ENCODE peak calls at places on chromosomes 5 and 9, in ten cellular contexts. One of them, this sample, is unnamed.

GRCh38 chr9:72909428-72909827 is 43.4 kb downstream of the ALDH1A1 start:
- DNase-seq in fibroblast of lung: no peak
- DNase-seq in A549: no peak
- DNase-seq in colonic mucosa: peak; percentile 29
- DNase-seq in uterus: no peak
- DNase-seq in upper lobe of left lung: no peak
- DNase-seq in H1: no peak
- DNase-seq in dorsolateral prefrontal cortex: no peak
- DNase-seq in PC-3: no peak
- DNase-seq in foreskin fibroblast: no peak
- DNase-seq in this sample: no peak

GRCh38 chr5:122263352-122264030 is 48.5 kb upstream of the SNCAIP start:
- DNase-seq in fibroblast of lung: peak; percentile 8
- DNase-seq in A549: no peak
- DNase-seq in colonic mucosa: no peak
- DNase-seq in uterus: no peak
- DNase-seq in upper lobe of left lung: no peak
- DNase-seq in H1: no peak
- DNase-seq in dorsolateral prefrontal cortex: no peak
- DNase-seq in PC-3: peak; percentile 1
- DNase-seq in foreskin fibroblast: peak; percentile 15
- DNase-seq in this sample: no peak

GRCh38 chr9:35538361-35539234 is 48.7 kb downstream of the RUSC2 start:
- DNase-seq in fibroblast of lung: peak; percentile 86
- DNase-seq in A549: no peak
- DNase-seq in colonic mucosa: peak; percentile 40
- DNase-seq in uterus: peak; percentile 80
- DNase-seq in upper lobe of left lung: peak; percentile 64
- DNase-seq in H1: no peak
- DNase-seq in dorsolateral prefrontal cortex: peak; percentile 87
- DNase-seq in PC-3: no peak
- DNase-seq in foreskin fibroblast: peak; percentile 83
- DNase-seq in this sample: no peak

GRCh38 chr9:36971935-36972488 is 62.1 kb downstream of the PAX5 start:
- DNase-seq in fibroblast of lung: no peak
- DNase-seq in A549: no peak
- DNase-seq in colonic mucosa: no peak
- DNase-seq in uterus: no peak
- DNase-seq in upper lobe of left lung: no peak
- DNase-seq in H1: no peak
- DNase-seq in dorsolateral prefrontal cortex: no peak
- DNase-seq in PC-3: no peak
- DNase-seq in foreskin fibroblast: no peak
- DNase-seq in this sample: no peak

GRCh38 chr5:139273322-139273571 is 20.3 kb upstream of the MATR3 start:
- DNase-seq in fibroblast of lung: no peak
- DNase-seq in A549: peak; percentile 43
- DNase-seq in colonic mucosa: no peak
- DNase-seq in uterus: no peak
- DNase-seq in upper lobe of left lung: no peak
- DNase-seq in H1: no peak
- DNase-seq in dorsolateral prefrontal cortex: no peak
- DNase-seq in PC-3: no peak
- DNase-seq in foreskin fibroblast: no peak
- DNase-seq in this sample: no peak

GRCh38 chr5:164679461-164679860 is 1174.0 kb downstream of the MAT2B start:
- DNase-seq in fibroblast of lung: no peak
- DNase-seq in A549: no peak
- DNase-seq in colonic mucosa: no peak
- DNase-seq in uterus: no peak
- DNase-seq in upper lobe of left lung: no peak
- DNase-seq in H1: no peak
- DNase-seq in dorsolateral prefrontal cortex: no peak
- DNase-seq in PC-3: no peak
- DNase-seq in foreskin fibroblast: no peak
- DNase-seq in this sample: no peak

GRCh38 chr9:18829066-18829465 is 203.9 kb downstream of the SAXO1 start:
- DNase-seq in fibroblast of lung: no peak
- DNase-seq in A549: no peak
- DNase-seq in colonic mucosa: no peak
- DNase-seq in uterus: no peak
- DNase-seq in upper lobe of left lung: no peak
- DNase-seq in H1: no peak
- DNase-seq in dorsolateral prefrontal cortex: no peak
- DNase-seq in PC-3: no peak
- DNase-seq in foreskin fibroblast: no peak
- DNase-seq in this sample: no peak

GRCh38 chr9:487429-487828 is 272.8 kb downstream of the DOCK8 start:
- DNase-seq in fibroblast of lung: no peak
- DNase-seq in A549: no peak
- DNase-seq in colonic mucosa: no peak
- DNase-seq in uterus: no peak
- DNase-seq in upper lobe of left lung: no peak
- DNase-seq in H1: no peak
- DNase-seq in dorsolateral prefrontal cortex: no peak
- DNase-seq in PC-3: no peak
- DNase-seq in foreskin fibroblast: no peak
- DNase-seq in this sample: no peak

GRCh38 chr5:143340891-143341685 is 62.4 kb downstream of the NR3C1 start:
- DNase-seq in fibroblast of lung: no peak
- DNase-seq in A549: no peak
- DNase-seq in colonic mucosa: no peak
- DNase-seq in uterus: no peak
- DNase-seq in upper lobe of left lung: no peak
- DNase-seq in H1: no peak
- DNase-seq in dorsolateral prefrontal cortex: no peak
- DNase-seq in PC-3: no peak
- DNase-seq in foreskin fibroblast: no peak
- DNase-seq in this sample: no peak

GRCh38 chr5:143334903-143335302 is 68.6 kb downstream of the NR3C1 start:
- DNase-seq in fibroblast of lung: no peak
- DNase-seq in A549: no peak
- DNase-seq in colonic mucosa: no peak
- DNase-seq in uterus: no peak
- DNase-seq in upper lobe of left lung: no peak
- DNase-seq in H1: no peak
- DNase-seq in dorsolateral prefrontal cortex: no peak
- DNase-seq in PC-3: no peak
- DNase-seq in foreskin fibroblast: no peak
- DNase-seq in this sample: no peak

GRCh38 chr5:143336485-143336884 is 67.0 kb downstream of the NR3C1 start:
- DNase-seq in fibroblast of lung: no peak
- DNase-seq in A549: no peak
- DNase-seq in colonic mucosa: no peak
- DNase-seq in uterus: no peak
- DNase-seq in upper lobe of left lung: no peak
- DNase-seq in H1: no peak
- DNase-seq in dorsolateral prefrontal cortex: no peak
- DNase-seq in PC-3: no peak
- DNase-seq in foreskin fibroblast: no peak
- DNase-seq in this sample: no peak

GRCh38 chr5:143338658-143339366 is 64.7 kb downstream of the NR3C1 start:
- DNase-seq in fibroblast of lung: peak; percentile 73
- DNase-seq in A549: no peak
- DNase-seq in colonic mucosa: no peak
- DNase-seq in uterus: no peak
- DNase-seq in upper lobe of left lung: no peak
- DNase-seq in H1: no peak
- DNase-seq in dorsolateral prefrontal cortex: no peak
- DNase-seq in PC-3: no peak
- DNase-seq in foreskin fibroblast: peak; percentile 27
- DNase-seq in this sample: no peak

DNA sequence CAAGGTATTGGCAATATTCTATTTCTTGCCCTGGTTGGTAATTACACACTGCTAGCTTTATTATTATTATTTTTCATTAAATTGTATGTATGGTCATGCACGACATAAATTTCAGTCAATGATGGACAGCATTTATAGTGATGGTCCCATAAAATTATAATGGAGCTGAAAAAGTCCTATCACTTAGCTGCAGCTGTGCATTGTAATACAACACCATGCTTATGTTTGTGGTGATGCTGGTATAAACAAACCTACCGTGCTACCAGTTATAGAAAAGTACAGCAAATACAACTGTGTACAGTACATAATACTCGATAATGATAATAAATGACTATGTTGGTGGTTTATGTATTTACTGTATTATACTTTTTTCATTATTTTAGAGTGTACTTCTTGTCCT is 65.5 kb downstream of the NR3C1 start:
- DNase-seq in fibroblast of lung: peak; percentile 70
- DNase-seq in A549: no peak
- DNase-seq in colonic mucosa: no peak
- DNase-seq in uterus: no peak
- DNase-seq in upper lobe of left lung: no peak
- DNase-seq in H1: no peak
- DNase-seq in dorsolateral prefrontal cortex: no peak
- DNase-seq in PC-3: no peak
- DNase-seq in foreskin fibroblast: no peak
- DNase-seq in this sample: no peak
- TF ChIP-seq CTCF in fibroblast of lung: no peak
- TF ChIP-seq CTCF in A549: no peak
- TF ChIP-seq CTCF in colonic mucosa: no peak
- TF ChIP-seq CTCF in uterus: no peak
- TF ChIP-seq CTCF in upper lobe of left lung: no peak
- TF ChIP-seq CTCF in H1: no peak
- TF ChIP-seq CTCF in dorsolateral prefrontal cortex: no peak
- TF ChIP-seq CTCF in PC-3: no peak
- TF ChIP-seq CTCF in foreskin fibroblast: no peak
- TF ChIP-seq CTCF in this sample: no peak

GRCh38 chr9:132773764-132774339 is 103.6 kb downstream of the GTF3C4 start:
- DNase-seq in fibroblast of lung: no peak
- DNase-seq in A549: no peak
- DNase-seq in colonic mucosa: no peak
- DNase-seq in uterus: no peak
- DNase-seq in upper lobe of left lung: no peak
- DNase-seq in H1: no peak
- DNase-seq in dorsolateral prefrontal cortex: no peak
- DNase-seq in PC-3: no peak
- DNase-seq in foreskin fibroblast: no peak
- DNase-seq in this sample: no peak

GRCh38 chr9:132768932-132769894 is 98.9 kb downstream of the GTF3C4 start:
- DNase-seq in fibroblast of lung: peak; percentile 69
- DNase-seq in A549: peak; percentile 49
- DNase-seq in colonic mucosa: peak; percentile 75
- DNase-seq in uterus: peak; percentile 35
- DNase-seq in upper lobe of left lung: peak; percentile 66
- DNase-seq in H1: peak; percentile 34
- DNase-seq in dorsolateral prefrontal cortex: no peak
- DNase-seq in PC-3: peak; percentile 41
- DNase-seq in foreskin fibroblast: peak; percentile 29
- DNase-seq in this sample: no peak

GRCh38 chr9:132769895-132770774 is 99.9 kb downstream of the GTF3C4 start:
- DNase-seq in fibroblast of lung: peak; percentile 69
- DNase-seq in A549: peak; percentile 44
- DNase-seq in colonic mucosa: peak; percentile 80
- DNase-seq in uterus: peak; percentile 65
- DNase-seq in upper lobe of left lung: peak; percentile 75
- DNase-seq in H1: peak; percentile 17
- DNase-seq in dorsolateral prefrontal cortex: no peak
- DNase-seq in PC-3: peak; percentile 18
- DNase-seq in foreskin fibroblast: peak; percentile 45
- DNase-seq in this sample: no peak

GRCh38 chr9:132773093-132773492 is 102.8 kb downstream of the GTF3C4 start:
- DNase-seq in fibroblast of lung: no peak
- DNase-seq in A549: no peak
- DNase-seq in colonic mucosa: no peak
- DNase-seq in uterus: no peak
- DNase-seq in upper lobe of left lung: no peak
- DNase-seq in H1: no peak
- DNase-seq in dorsolateral prefrontal cortex: no peak
- DNase-seq in PC-3: no peak
- DNase-seq in foreskin fibroblast: no peak
- DNase-seq in this sample: no peak

GRCh38 chr9:132770775-132771310 is 100.6 kb downstream of the GTF3C4 start:
- DNase-seq in fibroblast of lung: no peak
- DNase-seq in A549: no peak
- DNase-seq in colonic mucosa: no peak
- DNase-seq in uterus: no peak
- DNase-seq in upper lobe of left lung: no peak
- DNase-seq in H1: no peak
- DNase-seq in dorsolateral prefrontal cortex: no peak
- DNase-seq in PC-3: no peak
- DNase-seq in foreskin fibroblast: no peak
- DNase-seq in this sample: no peak
- H3K4me3 ChIP-seq in fibroblast of lung: peak overlapping the region; percentile 70
- H3K4me3 ChIP-seq in A549: no peak overlapping the region
- H3K4me3 ChIP-seq in colonic mucosa: peak overlapping the region; percentile 91
- H3K4me3 ChIP-seq in uterus: peak overlapping the region; percentile 72
- H3K4me3 ChIP-seq in upper lobe of left lung: peak overlapping the region; percentile 73
- H3K4me3 ChIP-seq in H1: peak overlapping the region; percentile 91
- H3K4me3 ChIP-seq in dorsolateral prefrontal cortex: peak overlapping the region; percentile 66
- H3K4me3 ChIP-seq in PC-3: no peak overlapping the region
- H3K4me3 ChIP-seq in foreskin fibroblast: peak overlapping the region; percentile 74
- H3K4me3 ChIP-seq in this sample: peak overlapping the region; percentile 93

GRCh38 chr5:152503206-152503605 is 98.1 kb upstream of the NMUR2 start:
- DNase-seq in fibroblast of lung: no peak
- DNase-seq in A549: no peak
- DNase-seq in colonic mucosa: no peak
- DNase-seq in uterus: no peak
- DNase-seq in upper lobe of left lung: no peak
- DNase-seq in H1: no peak
- DNase-seq in dorsolateral prefrontal cortex: no peak
- DNase-seq in PC-3: no peak
- DNase-seq in foreskin fibroblast: no peak
- DNase-seq in this sample: no peak
- TF ChIP-seq CTCF in fibroblast of lung: no peak
- TF ChIP-seq CTCF in A549: no peak
- TF ChIP-seq CTCF in colonic mucosa: no peak
- TF ChIP-seq CTCF in uterus: no peak
- TF ChIP-seq CTCF in upper lobe of left lung: no peak
- TF ChIP-seq CTCF in H1: no peak
- TF ChIP-seq CTCF in dorsolateral prefrontal cortex: no peak
- TF ChIP-seq CTCF in PC-3: no peak
- TF ChIP-seq CTCF in foreskin fibroblast: no peak
- TF ChIP-seq CTCF in this sample: no peak

GRCh38 chr5:135400866-135401265 is 1.8 kb upstream of the MACROH2A1 start:
- DNase-seq in fibroblast of lung: no peak
- DNase-seq in A549: no peak
- DNase-seq in colonic mucosa: no peak
- DNase-seq in uterus: no peak
- DNase-seq in upper lobe of left lung: no peak
- DNase-seq in H1: no peak
- DNase-seq in dorsolateral prefrontal cortex: no peak
- DNase-seq in PC-3: no peak
- DNase-seq in foreskin fibroblast: no peak
- DNase-seq in this sample: no peak

GRCh38 chr5:135398855-135399837 is at the start of gene MACROH2A1:
- DNase-seq in fibroblast of lung: peak; percentile 85
- DNase-seq in A549: peak; percentile 63
- DNase-seq in colonic mucosa: peak; percentile 90
- DNase-seq in uterus: peak; percentile 87
- DNase-seq in upper lobe of left lung: peak; percentile 93
- DNase-seq in H1: no peak
- DNase-seq in dorsolateral prefrontal cortex: peak; percentile 92
- DNase-seq in PC-3: peak; percentile 69
- DNase-seq in foreskin fibroblast: peak; percentile 87
- DNase-seq in this sample: no peak

GRCh38 chr5:135398160-135398854 is 724 bp downstream of the MACROH2A1 start:
- DNase-seq in fibroblast of lung: peak; percentile 26
- DNase-seq in A549: peak; percentile 28
- DNase-seq in colonic mucosa: peak; percentile 85
- DNase-seq in uterus: peak; percentile 35
- DNase-seq in upper lobe of left lung: peak; percentile 63
- DNase-seq in H1: no peak
- DNase-seq in dorsolateral prefrontal cortex: no peak
- DNase-seq in PC-3: peak; percentile 65
- DNase-seq in foreskin fibroblast: peak; percentile 21
- DNase-seq in this sample: no peak

GRCh38 chr5:135396459-135397055 is 2.5 kb downstream of the MACROH2A1 start:
- DNase-seq in fibroblast of lung: no peak
- DNase-seq in A549: no peak
- DNase-seq in colonic mucosa: no peak
- DNase-seq in uterus: no peak
- DNase-seq in upper lobe of left lung: no peak
- DNase-seq in H1: no peak
- DNase-seq in dorsolateral prefrontal cortex: no peak
- DNase-seq in PC-3: peak; percentile 24
- DNase-seq in foreskin fibroblast: no peak
- DNase-seq in this sample: no peak

DNA sequence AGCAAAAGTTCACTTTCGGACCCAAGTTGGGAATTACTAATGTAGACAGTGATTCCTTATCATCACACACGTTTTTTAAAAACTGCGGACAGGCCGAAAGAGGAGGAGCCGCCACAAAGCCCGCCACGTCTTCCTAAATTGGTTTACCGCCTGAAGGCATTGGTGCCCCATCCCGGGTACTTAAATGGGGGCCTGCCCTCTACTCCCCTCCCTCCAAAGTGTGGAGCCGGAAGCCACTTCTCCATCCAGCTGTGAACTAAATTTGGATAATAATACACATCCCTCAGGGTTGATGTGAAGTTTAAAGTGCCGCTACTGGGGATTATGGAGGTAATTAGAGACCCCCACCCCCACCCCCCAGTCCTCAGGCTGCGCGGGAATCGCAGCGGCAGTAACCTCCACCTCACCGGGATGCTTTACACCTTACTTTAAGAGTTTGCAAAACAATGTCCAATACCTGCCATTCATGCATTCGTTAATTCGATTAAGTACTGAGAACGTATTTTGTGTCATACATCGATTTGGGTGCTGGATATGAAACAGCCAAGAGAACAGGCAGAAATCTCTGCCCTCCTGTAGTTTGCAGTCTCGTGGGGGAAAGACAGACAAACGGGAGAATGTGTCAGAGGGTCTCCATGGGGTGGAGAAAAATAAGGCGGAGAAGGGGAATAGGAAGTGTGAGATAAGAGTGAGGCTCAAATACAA is 959 bp upstream of the MACROH2A1 start:
- DNase-seq in fibroblast of lung: peak; percentile 16
- DNase-seq in A549: no peak
- DNase-seq in colonic mucosa: no peak
- DNase-seq in uterus: no peak
- DNase-seq in upper lobe of left lung: no peak
- DNase-seq in H1: peak; percentile 75
- DNase-seq in dorsolateral prefrontal cortex: no peak
- DNase-seq in PC-3: no peak
- DNase-seq in foreskin fibroblast: no peak
- DNase-seq in this sample: no peak
- H3K4me3 ChIP-seq in fibroblast of lung: peak overlapping the region; percentile 55
- H3K4me3 ChIP-seq in A549: peak overlapping the region; percentile 97
- H3K4me3 ChIP-seq in colonic mucosa: peak overlapping the region; percentile 84
- H3K4me3 ChIP-seq in uterus: peak overlapping the region; percentile 68
- H3K4me3 ChIP-seq in upper lobe of left lung: peak overlapping the region; percentile 97
- H3K4me3 ChIP-seq in H1: peak overlapping the region; percentile 82
- H3K4me3 ChIP-seq in dorsolateral prefrontal cortex: peak overlapping the region; percentile 75
- H3K4me3 ChIP-seq in PC-3: peak overlapping the region; percentile 94
- H3K4me3 ChIP-seq in foreskin fibroblast: peak overlapping the region; percentile 82
- H3K4me3 ChIP-seq in this sample: peak overlapping the region; percentile 90